ENCODE peak calls at places on chromosomes 5 and 9, in seven cellular contexts. Y, O, I, R, Q, V and T are unnamed samples.

GRCh38 chr9:86126998-86127972 is 27.9 kb upstream of the GOLM1 start:
- DNase-seq in Y (peak), O (peak), I (peak), R (peak), Q (no peak), V (peak), T (peak)

GRCh38 chr9:133102190-133103021 is 18.6 kb downstream of the RALGDS start:
- DNase-seq in Y (peak), O (no peak), I (no peak), R (no peak), Q (no peak), V (no peak), T (no peak)

GRCh38 chr5:69364414-69364813 is 4.9 kb downstream of the AK6 start:
- DNase-seq in Y (no peak), O (peak), I (no peak), R (no peak), Q (peak), V (no peak), T (no peak)

GRCh38 chr9:98892296-98892695 is 51.4 kb upstream of the COL15A1 start:
- DNase-seq in Y (no peak), O (no peak), I (no peak), R (no peak), Q (no peak), V (no peak), T (no peak)

GRCh38 chr5:169197343-169197742 is 103.6 kb downstream of the SLIT3 start:
- DNase-seq in Y (no peak), O (peak), I (peak), R (peak), Q (no peak), V (no peak), T (no peak)

GRCh38 chr5:1541662-1542008 is 17.9 kb upstream of the LPCAT1 start:
- DNase-seq in Y (no peak), O (peak), I (no peak), R (no peak), Q (no peak), V (no peak), T (no peak)

GRCh38 chr9:94160594-94161501 is 76.6 kb downstream of the PTPDC1 start:
- DNase-seq in Y (no peak), O (no peak), I (no peak), R (no peak), Q (no peak), V (no peak), T (no peak)

GRCh38 chr9:70136632-70137031 is 93.0 kb downstream of the MAMDC2 start:
- DNase-seq in Y (no peak), O (peak), I (no peak), R (peak), Q (no peak), V (no peak), T (no peak)

GRCh38 chr5:142716963-142717362 is 31.1 kb upstream of the FGF1 start:
- DNase-seq in Y (peak), O (peak), I (peak), R (peak), Q (peak), V (peak), T (peak)

GRCh38 chr9:112887377-112887776 is 3.3 kb downstream of the SLC46A2 start:
- DNase-seq in Y (no peak), O (no peak), I (no peak), R (no peak), Q (no peak), V (no peak), T (no peak)

GRCh38 chr5:72618699-72619098 is 111.5 kb upstream of the ZNF366 start:
- DNase-seq in Y (no peak), O (no peak), I (no peak), R (no peak), Q (no peak), V (no peak), T (no peak)

GRCh38 chr9:106945727-106946690 is 83.0 kb downstream of the ZNF462 start:
- DNase-seq in Y (no peak), O (peak), I (no peak), R (peak), Q (no peak), V (no peak), T (no peak)

DNA sequence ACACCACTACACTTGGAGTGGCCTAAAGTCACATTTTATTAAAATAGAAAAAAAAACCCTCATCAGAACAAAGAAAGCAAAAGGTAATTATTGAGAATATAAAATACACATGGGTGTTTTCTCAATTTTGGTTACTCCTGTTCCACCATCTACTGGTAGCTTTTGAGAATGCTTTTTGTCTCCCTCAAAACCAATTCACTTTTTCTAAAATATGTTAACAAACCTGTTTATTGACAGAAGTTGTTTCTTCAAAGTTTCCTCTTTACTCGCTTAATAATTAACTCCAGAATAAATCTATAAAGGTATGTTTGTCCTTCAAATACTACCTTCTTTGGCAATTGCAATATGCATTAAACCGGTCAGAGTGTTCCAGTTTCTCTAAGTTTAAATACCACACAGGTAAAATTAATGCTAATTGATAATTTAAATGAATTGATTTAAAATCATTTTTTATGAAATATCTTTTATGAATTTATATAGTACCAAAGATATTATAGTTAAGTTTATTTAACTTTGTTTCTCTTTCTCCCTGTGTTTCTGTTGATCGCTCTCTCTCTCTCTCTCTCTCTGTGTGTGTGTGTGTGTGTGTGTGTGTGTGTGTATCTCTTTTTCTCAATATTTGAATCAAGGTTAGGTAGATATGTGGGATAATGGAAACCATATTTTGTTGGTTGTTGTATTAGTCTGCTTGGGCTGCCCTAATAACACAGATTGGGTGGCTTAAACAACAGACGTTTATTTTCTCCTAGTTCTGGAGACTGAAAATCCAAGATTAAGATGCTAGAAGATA is 487.4 kb downstream of the PRDM9 start:
- DNase-seq in Y (no peak), O (no peak), I (no peak), R (no peak), Q (no peak), V (no peak), T (no peak)
- TF ChIP-seq CTCF in Y (no peak), O (no peak), I (no peak), R (peak), Q (no peak), V (no peak), T (peak)

DNA sequence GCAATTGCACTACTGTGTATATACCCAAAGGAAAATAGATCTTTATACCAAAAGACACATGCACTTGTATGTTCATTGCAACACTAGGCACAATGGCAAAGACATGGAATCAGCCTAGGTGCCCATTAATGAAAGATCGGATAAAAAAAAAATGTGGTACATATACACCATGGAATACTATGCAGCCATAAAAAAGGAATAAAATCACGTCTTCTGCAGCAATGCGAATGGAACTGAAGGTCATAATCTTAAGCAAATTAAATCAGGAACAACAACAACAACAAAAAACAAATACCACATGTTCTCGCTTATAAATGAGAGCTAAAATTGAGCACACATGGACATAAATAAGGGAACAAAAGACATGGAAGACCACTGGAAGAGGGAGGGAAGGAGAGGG is 266.7 kb upstream of the CDH18 start:
- DNase-seq in Y (no peak), O (no peak), I (no peak), R (no peak), Q (no peak), V (no peak), T (no peak)
- TF ChIP-seq CTCF in Y (no peak), O (no peak), I (no peak), R (no peak), Q (no peak), V (no peak), T (no peak)

DNA sequence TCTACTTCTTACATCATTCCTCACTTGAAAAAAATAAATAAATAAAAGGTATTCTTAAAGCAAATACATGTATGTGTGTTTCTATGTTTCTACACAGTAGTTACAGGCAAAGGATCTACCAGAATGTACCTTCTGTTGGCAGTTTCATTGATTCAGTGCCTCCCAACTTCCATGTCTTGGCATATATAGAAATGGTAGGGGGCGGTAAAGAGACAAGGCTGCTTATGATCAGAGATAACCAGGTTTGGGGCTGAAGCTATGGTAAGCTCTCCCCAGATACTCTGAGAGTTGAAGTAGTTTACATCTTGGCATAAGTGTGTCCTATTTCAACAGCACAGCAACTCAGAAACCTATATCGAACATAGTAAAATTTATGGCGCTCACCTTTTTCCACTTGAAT is 1075.4 kb upstream of the C9orf72 start:
- DNase-seq in Y (no peak), O (no peak), I (no peak), R (no peak), Q (no peak), V (no peak), T (no peak)
- TF ChIP-seq CTCF in Y (no peak), O (no peak), I (no peak), R (peak), Q (no peak), V (no peak), T (no peak)

GRCh38 chr9:137740311-137740710 is 121.5 kb downstream of the EHMT1 start:
- DNase-seq in Y (no peak), O (peak), I (no peak), R (no peak), Q (no peak), V (peak), T (no peak)
- TF ChIP-seq CTCF in Y (no peak), O (no peak), I (no peak), R (no peak), Q (no peak), V (peak), T (no peak)

DNA sequence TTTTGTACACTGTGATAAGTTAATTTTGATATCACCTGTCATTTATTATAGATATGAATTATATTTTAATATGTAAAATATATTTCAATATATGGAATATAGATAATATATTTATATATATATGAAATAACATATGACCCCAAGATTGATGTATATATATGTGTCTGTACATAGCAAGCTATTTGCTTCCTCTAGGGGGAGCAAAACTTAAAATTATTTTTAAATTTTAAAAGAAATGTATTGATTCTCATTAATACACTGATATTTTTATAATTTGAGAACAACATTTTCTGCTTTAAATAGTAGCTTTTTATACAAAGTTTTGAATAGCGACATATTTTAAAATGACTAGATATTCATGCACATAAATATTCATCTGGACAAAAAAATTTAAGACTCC is 272.0 kb downstream of the DMRTA1 start:
- DNase-seq in Y (no peak), O (no peak), I (no peak), R (no peak), Q (no peak), V (no peak), T (no peak)
- TF ChIP-seq CTCF in Y (no peak), O (no peak), I (no peak), R (peak), Q (no peak), V (no peak), T (peak)

DNA sequence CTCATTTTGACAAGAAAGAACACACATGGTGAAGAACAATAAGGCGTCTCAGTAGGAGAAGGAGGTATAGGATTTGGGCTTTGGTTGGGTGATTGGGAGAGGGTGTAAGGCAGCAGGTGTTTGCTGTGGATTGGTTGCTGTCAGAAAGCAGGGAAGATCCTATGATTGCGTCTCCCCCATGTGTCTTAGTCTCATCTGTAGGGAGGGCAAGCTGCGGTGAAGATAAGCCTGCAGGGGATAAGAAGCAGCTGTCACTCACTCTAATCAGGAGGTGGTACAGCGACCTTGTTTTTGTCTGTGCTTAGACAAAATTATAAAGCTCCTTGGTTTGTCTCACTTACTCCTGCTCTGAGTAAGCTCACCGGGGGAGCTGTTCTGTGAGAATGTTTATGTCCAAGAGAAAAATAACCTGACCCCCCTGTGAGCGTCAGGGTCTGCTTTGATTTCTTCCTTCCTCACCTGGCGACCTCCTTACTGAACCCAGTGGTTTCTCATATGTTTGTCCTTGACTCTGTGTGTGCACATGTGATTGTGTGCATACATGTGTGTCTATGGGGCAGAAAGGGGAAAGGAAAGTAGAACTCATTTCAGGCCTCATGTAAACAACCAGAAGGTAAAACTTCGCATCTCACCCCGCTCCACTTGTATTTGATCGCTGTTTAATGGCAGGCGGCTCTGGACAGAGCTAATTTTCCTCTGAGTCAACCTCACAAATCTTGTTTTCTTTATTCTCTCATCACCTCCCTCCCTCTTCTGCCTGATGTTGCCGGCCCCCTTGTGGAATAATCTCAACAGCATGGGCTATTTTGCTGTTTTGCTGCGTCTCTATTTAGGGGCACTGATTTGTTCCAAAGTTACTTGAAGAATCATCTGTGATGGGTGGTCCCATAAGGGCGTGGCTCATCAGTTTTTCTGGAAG is 105.6 kb downstream of the TENT4A start:
- DNase-seq in Y (no peak), O (no peak), I (no peak), R (no peak), Q (no peak), V (no peak), T (no peak)
- TF ChIP-seq CTCF in Y (no peak), O (no peak), I (no peak), R (no peak), Q (no peak), V (no peak), T (no peak)